ENCODE peak calls at places on chromosome 7, in six cellular contexts. One of them, this sample, is unnamed. For H3K9me3 and H3K4me1, the result is how much of the 10 kb centered on the place peaks cover.

GRCh38 chr7:80851896-80852476 is 66.9 kb downstream of the SEMA3C start:
- DNase-seq in right lobe of liver: no peak
- DNase-seq in IMR-90: peak
- DNase-seq in SK-N-SH: no peak
- DNase-seq in neuronal stem cell: no peak
- DNase-seq in small intestine: no peak
- DNase-seq in this sample: no peak

GRCh38 chr7:36916116-36916515 is 191.8 kb upstream of the AOAH start:
- DNase-seq in IMR-90: no peak
- DNase-seq in right lobe of liver: no peak
- DNase-seq in neuronal stem cell: no peak
- DNase-seq in SK-N-SH: no peak
- DNase-seq in small intestine: no peak
- DNase-seq in this sample: no peak

GRCh38 chr7:99293650-99294049 is 21.0 kb downstream of the MYH16 start:
- DNase-seq in small intestine: no peak
- DNase-seq in SK-N-SH: no peak
- DNase-seq in neuronal stem cell: no peak
- DNase-seq in right lobe of liver: no peak
- DNase-seq in IMR-90: no peak
- DNase-seq in this sample: no peak

GRCh38 chr7:29369909-29370488 is 175.4 kb downstream of the CHN2 start:
- DNase-seq in right lobe of liver: no peak
- DNase-seq in neuronal stem cell: no peak
- DNase-seq in IMR-90: no peak
- DNase-seq in SK-N-SH: no peak
- DNase-seq in small intestine: no peak
- DNase-seq in this sample: no peak

GRCh38 chr7:45069444-45070253 is 19.1 kb downstream of the NACAD start:
- DNase-seq in SK-N-SH: no peak
- DNase-seq in right lobe of liver: no peak
- DNase-seq in neuronal stem cell: no peak
- DNase-seq in small intestine: no peak
- DNase-seq in IMR-90: no peak
- DNase-seq in this sample: no peak

GRCh38 chr7:90777075-90777864 is 181.1 kb downstream of the CDK14 start:
- DNase-seq in IMR-90: no peak
- DNase-seq in neuronal stem cell: no peak
- DNase-seq in SK-N-SH: no peak
- DNase-seq in small intestine: no peak
- DNase-seq in right lobe of liver: no peak
- DNase-seq in this sample: no peak

GRCh38 chr7:157547611-157548010 is 210.8 kb downstream of the DNAJB6 start:
- DNase-seq in neuronal stem cell: no peak
- DNase-seq in IMR-90: no peak
- DNase-seq in small intestine: no peak
- DNase-seq in right lobe of liver: no peak
- DNase-seq in SK-N-SH: no peak
- DNase-seq in this sample: peak

GRCh38 chr7:926061-927030 is 28.1 kb downstream of the ADAP1 start:
- DNase-seq in neuronal stem cell: no peak
- DNase-seq in right lobe of liver: peak
- DNase-seq in SK-N-SH: no peak
- DNase-seq in IMR-90: no peak
- DNase-seq in small intestine: peak
- DNase-seq in this sample: peak

GRCh38 chr7:92646966-92647625 is 56.9 kb upstream of the FAM133B start:
- DNase-seq in right lobe of liver: no peak
- DNase-seq in neuronal stem cell: no peak
- DNase-seq in IMR-90: no peak
- DNase-seq in small intestine: no peak
- DNase-seq in SK-N-SH: no peak
- DNase-seq in this sample: no peak

GRCh38 chr7:27242580-27243339 is at the start of gene EVX1:
- DNase-seq in right lobe of liver: no peak
- DNase-seq in neuronal stem cell: no peak
- DNase-seq in SK-N-SH: no peak
- DNase-seq in IMR-90: peak
- DNase-seq in small intestine: no peak
- DNase-seq in this sample: no peak

GRCh38 chr7:21497072-21497471 is 45.8 kb upstream of the DNAH11 start:
- DNase-seq in IMR-90: peak
- DNase-seq in right lobe of liver: no peak
- DNase-seq in small intestine: no peak
- DNase-seq in neuronal stem cell: no peak
- DNase-seq in SK-N-SH: no peak
- DNase-seq in this sample: no peak

DNA sequence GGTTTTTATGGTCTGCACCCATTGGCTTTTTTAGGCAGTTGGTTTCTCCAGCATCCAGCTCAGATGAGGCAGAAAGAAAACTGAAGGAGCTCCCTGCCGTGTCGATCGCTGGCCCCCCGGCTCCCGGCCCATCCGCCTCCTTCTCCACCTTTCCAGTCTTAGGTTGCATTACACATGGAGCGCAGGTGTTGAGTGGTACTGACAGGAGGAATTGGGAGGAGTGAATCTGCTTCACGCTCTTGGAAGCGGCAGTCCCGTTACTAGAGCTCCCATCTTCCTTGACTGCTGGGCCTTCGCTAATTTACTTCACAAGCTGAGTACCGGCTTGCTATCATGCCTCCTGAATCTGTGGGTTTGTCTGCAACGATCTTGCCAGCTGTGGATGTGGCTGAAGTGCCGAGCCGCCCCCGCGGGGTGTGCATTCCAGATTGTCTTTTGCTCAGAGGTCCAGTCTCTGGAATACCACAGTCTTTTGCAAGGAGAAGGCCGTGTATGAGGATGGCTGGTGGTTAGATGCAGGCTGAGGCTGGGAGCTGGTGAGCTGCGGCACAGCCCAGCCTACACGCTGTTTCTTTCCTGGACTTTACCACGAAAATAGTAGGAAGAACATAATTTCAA is 17.1 kb downstream of the IQCE start:
- DNase-seq in small intestine: no peak
- DNase-seq in SK-N-SH: no peak
- DNase-seq in IMR-90: peak
- DNase-seq in neuronal stem cell: no peak
- DNase-seq in right lobe of liver: no peak
- DNase-seq in this sample: peak
- H3K9me3 ChIP-seq in small intestine: under half
- H3K9me3 ChIP-seq in SK-N-SH: under half
- H3K9me3 ChIP-seq in IMR-90: under half
- H3K9me3 ChIP-seq in neuronal stem cell: under half
- H3K9me3 ChIP-seq in right lobe of liver: under half
- H3K9me3 ChIP-seq in this sample: under half

DNA sequence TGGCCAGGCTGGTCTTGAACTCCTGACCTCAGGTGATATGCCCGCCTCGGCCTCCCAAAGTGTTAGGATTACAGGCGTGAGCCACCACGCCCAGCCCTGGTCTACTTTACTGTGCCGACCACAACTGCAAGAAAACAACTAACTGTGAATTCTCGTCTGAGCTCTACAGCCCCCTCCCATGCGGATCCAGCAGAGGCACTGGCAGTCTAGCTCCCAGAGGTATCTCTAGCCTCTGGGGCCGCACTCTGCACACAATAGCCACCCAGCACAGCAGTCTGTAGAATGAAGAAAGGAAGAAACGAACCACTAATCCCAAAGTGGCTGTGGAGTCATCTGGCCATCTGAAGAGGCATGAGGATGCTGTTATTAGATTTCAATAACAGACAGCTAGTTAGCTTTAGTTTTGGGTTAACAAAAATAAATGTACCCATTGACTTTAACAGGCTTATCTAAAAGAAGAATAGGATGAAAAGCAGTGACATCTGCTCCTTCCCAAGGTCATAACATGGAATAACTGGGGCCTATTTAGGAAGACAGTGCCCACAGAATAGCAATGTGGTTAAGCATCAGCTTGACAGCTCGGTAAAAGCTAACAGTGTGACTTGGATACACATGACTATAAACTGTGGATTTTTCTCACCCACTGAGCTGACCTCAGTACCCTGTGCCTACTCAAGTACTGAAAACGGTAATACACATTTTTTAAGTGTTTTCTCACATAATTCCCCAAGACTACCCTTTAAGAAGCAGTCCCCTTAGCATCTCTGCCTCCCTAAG is 131.9 kb downstream of the TNS3 start:
- DNase-seq in SK-N-SH: no peak
- DNase-seq in right lobe of liver: no peak
- DNase-seq in small intestine: no peak
- DNase-seq in IMR-90: peak
- DNase-seq in neuronal stem cell: no peak
- DNase-seq in this sample: no peak
- H3K4me1 ChIP-seq in SK-N-SH: under half
- H3K4me1 ChIP-seq in right lobe of liver: half or more
- H3K4me1 ChIP-seq in small intestine: under half
- H3K4me1 ChIP-seq in IMR-90: under half
- H3K4me1 ChIP-seq in neuronal stem cell: under half
- H3K4me1 ChIP-seq in this sample: half or more

DNA sequence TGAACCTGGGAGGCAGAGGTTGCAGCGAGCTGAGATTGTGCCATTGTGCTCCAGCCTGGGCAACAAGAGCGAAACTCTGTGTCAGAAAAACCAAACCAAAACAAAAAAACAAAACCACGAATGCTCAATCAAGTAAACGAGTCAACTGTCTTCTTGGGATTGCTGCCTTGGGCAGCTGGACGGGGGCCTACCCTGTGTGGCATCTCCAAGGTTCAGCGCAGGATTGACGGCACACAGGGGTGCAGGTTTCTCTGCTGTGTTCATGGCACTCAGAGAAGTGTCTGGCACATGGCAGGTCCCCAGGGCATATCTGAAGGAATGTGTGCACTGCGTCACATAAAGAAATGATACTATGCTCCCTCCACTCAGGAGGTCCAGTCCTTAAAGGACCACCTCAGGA is 25.2 kb upstream of the CRYGN start:
- DNase-seq in SK-N-SH: no peak
- DNase-seq in right lobe of liver: no peak
- DNase-seq in IMR-90: no peak
- DNase-seq in neuronal stem cell: no peak
- DNase-seq in small intestine: no peak
- DNase-seq in this sample: no peak
- H3K9me3 ChIP-seq in SK-N-SH: under half
- H3K9me3 ChIP-seq in right lobe of liver: under half
- H3K9me3 ChIP-seq in IMR-90: under half
- H3K9me3 ChIP-seq in neuronal stem cell: under half
- H3K9me3 ChIP-seq in small intestine: under half
- H3K9me3 ChIP-seq in this sample: under half

DNA sequence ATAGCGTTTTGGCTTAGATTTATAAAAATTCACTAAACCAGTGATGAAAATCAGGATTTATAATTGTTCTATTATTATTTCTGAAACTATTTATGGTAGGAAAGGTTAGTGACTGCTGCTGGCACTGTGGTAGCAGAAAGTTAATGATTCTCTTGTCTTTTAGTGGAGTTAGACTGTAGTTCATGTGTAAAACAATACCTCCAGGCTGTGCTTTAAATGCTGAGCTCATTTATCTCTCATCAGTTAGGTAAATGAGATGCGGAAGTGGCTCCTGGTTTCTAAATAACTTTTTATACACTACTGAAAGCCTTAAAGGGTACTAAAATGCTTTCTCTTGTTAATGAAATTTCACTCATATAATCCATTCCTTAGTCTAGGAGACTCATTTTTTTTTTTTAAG is 326.8 kb upstream of the POT1 start:
- DNase-seq in right lobe of liver: no peak
- DNase-seq in IMR-90: no peak
- DNase-seq in small intestine: no peak
- DNase-seq in SK-N-SH: no peak
- DNase-seq in neuronal stem cell: no peak
- DNase-seq in this sample: no peak
- H3K4me1 ChIP-seq in right lobe of liver: under half
- H3K4me1 ChIP-seq in IMR-90: under half
- H3K4me1 ChIP-seq in small intestine: under half
- H3K4me1 ChIP-seq in SK-N-SH: under half
- H3K4me1 ChIP-seq in neuronal stem cell: under half
- H3K4me1 ChIP-seq in this sample: under half

GRCh38 chr7:106611911-106612310 is 49.0 kb downstream of the CCDC71L start:
- DNase-seq in SK-N-SH: no peak
- DNase-seq in IMR-90: no peak
- DNase-seq in neuronal stem cell: no peak
- DNase-seq in small intestine: no peak
- DNase-seq in right lobe of liver: peak
- DNase-seq in this sample: no peak
- H3K9me3 ChIP-seq in SK-N-SH: under half
- H3K9me3 ChIP-seq in IMR-90: under half
- H3K9me3 ChIP-seq in neuronal stem cell: under half
- H3K9me3 ChIP-seq in small intestine: under half
- H3K9me3 ChIP-seq in right lobe of liver: under half
- H3K9me3 ChIP-seq in this sample: under half

DNA sequence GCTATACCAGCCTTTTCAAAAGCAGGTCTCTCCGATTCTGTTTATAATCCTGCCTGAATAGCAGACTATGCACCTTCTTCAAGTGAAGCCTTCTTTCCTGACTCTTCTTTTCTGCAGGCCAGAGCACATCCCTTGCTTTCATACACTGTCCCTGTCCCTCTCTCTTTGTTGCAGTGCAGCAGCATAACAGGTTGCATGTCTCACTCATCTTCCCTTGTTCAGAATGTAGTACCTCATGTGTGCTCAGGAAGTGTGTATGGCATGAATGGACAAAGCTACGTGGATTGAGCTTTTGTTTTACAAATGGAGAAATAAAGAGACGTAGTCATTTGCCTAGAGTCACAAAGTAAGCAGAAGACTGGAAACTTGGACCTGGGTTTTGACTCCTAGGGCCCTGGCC is 67.9 kb downstream of the PTPRZ1 start:
- DNase-seq in SK-N-SH: no peak
- DNase-seq in neuronal stem cell: no peak
- DNase-seq in small intestine: no peak
- DNase-seq in IMR-90: no peak
- DNase-seq in right lobe of liver: no peak
- DNase-seq in this sample: no peak
- H3K4me1 ChIP-seq in SK-N-SH: under half
- H3K4me1 ChIP-seq in neuronal stem cell: under half
- H3K4me1 ChIP-seq in small intestine: under half
- H3K4me1 ChIP-seq in IMR-90: under half
- H3K4me1 ChIP-seq in right lobe of liver: under half
- H3K4me1 ChIP-seq in this sample: under half